ENCODE peak calls at places on chromosome 14, in seven cellular contexts. One of them, this sample, is unnamed.

GRCh38 chr14:52949711-52950409 is 990 bp downstream of the FERMT2 start:
- DNase-seq in IMR-90: peak; percentile 46
- DNase-seq in colonic mucosa: no peak
- DNase-seq in neural progenitor cell: peak; percentile 22
- DNase-seq in right lobe of liver: no peak
- DNase-seq in small intestine: no peak
- DNase-seq in mesenchymal stem cell: peak; percentile 75
- DNase-seq in this sample: peak; percentile 49

GRCh38 chr14:52729925-52730707 is at the start of gene STYX:
- DNase-seq in IMR-90: peak; percentile 96
- DNase-seq in colonic mucosa: peak; percentile 99
- DNase-seq in neural progenitor cell: peak; percentile 100
- DNase-seq in right lobe of liver: peak; percentile 100
- DNase-seq in small intestine: peak; percentile 99
- DNase-seq in mesenchymal stem cell: peak; percentile 98
- DNase-seq in this sample: peak; percentile 99

GRCh38 chr14:105420976-105421674 is 1.5 kb downstream of the MTA1 start:
- DNase-seq in IMR-90: no peak
- DNase-seq in colonic mucosa: no peak
- DNase-seq in neural progenitor cell: no peak
- DNase-seq in right lobe of liver: no peak
- DNase-seq in small intestine: no peak
- DNase-seq in mesenchymal stem cell: no peak
- DNase-seq in this sample: no peak

GRCh38 chr14:61607570-61608244 is 87.6 kb upstream of the HIF1A start:
- DNase-seq in IMR-90: no peak
- DNase-seq in colonic mucosa: no peak
- DNase-seq in neural progenitor cell: peak; percentile 28
- DNase-seq in right lobe of liver: no peak
- DNase-seq in small intestine: no peak
- DNase-seq in mesenchymal stem cell: no peak
- DNase-seq in this sample: no peak

GRCh38 chr14:90900712-90901111 is 84.5 kb upstream of the TTC7B start:
- DNase-seq in IMR-90: peak; percentile 19
- DNase-seq in colonic mucosa: no peak
- DNase-seq in neural progenitor cell: no peak
- DNase-seq in right lobe of liver: no peak
- DNase-seq in small intestine: no peak
- DNase-seq in mesenchymal stem cell: no peak
- DNase-seq in this sample: no peak

GRCh38 chr14:37865719-37866549 is 270.5 kb downstream of the TTC6 start:
- DNase-seq in IMR-90: no peak
- DNase-seq in colonic mucosa: no peak
- DNase-seq in neural progenitor cell: no peak
- DNase-seq in right lobe of liver: no peak
- DNase-seq in small intestine: no peak
- DNase-seq in mesenchymal stem cell: peak; percentile 13
- DNase-seq in this sample: no peak

GRCh38 chr14:50262865-50263264 is 31.5 kb upstream of the SOS2 start:
- DNase-seq in IMR-90: no peak
- DNase-seq in colonic mucosa: no peak
- DNase-seq in neural progenitor cell: no peak
- DNase-seq in right lobe of liver: no peak
- DNase-seq in small intestine: no peak
- DNase-seq in mesenchymal stem cell: no peak
- DNase-seq in this sample: no peak

GRCh38 chr14:105581551-105582341 is 55.4 kb downstream of the TMEM121 start:
- DNase-seq in IMR-90: no peak
- DNase-seq in colonic mucosa: no peak
- DNase-seq in neural progenitor cell: no peak
- DNase-seq in right lobe of liver: peak; percentile 86
- DNase-seq in small intestine: no peak
- DNase-seq in mesenchymal stem cell: no peak
- DNase-seq in this sample: no peak

GRCh38 chr14:54711812-54712211 is 144.9 kb downstream of the SAMD4A start:
- DNase-seq in IMR-90: no peak
- DNase-seq in colonic mucosa: no peak
- DNase-seq in neural progenitor cell: no peak
- DNase-seq in right lobe of liver: no peak
- DNase-seq in small intestine: no peak
- DNase-seq in mesenchymal stem cell: no peak
- DNase-seq in this sample: no peak

GRCh38 chr14:85241022-85241880 is 288.7 kb upstream of the FLRT2 start:
- DNase-seq in IMR-90: no peak
- DNase-seq in colonic mucosa: no peak
- DNase-seq in neural progenitor cell: peak; percentile 24
- DNase-seq in right lobe of liver: no peak
- DNase-seq in small intestine: no peak
- DNase-seq in mesenchymal stem cell: no peak
- DNase-seq in this sample: no peak

GRCh38 chr14:104363891-104364760 is 215.4 kb upstream of the C14orf180 start:
- DNase-seq in IMR-90: no peak
- DNase-seq in colonic mucosa: no peak
- DNase-seq in neural progenitor cell: no peak
- DNase-seq in right lobe of liver: peak; percentile 40
- DNase-seq in small intestine: no peak
- DNase-seq in mesenchymal stem cell: no peak
- DNase-seq in this sample: no peak

DNA sequence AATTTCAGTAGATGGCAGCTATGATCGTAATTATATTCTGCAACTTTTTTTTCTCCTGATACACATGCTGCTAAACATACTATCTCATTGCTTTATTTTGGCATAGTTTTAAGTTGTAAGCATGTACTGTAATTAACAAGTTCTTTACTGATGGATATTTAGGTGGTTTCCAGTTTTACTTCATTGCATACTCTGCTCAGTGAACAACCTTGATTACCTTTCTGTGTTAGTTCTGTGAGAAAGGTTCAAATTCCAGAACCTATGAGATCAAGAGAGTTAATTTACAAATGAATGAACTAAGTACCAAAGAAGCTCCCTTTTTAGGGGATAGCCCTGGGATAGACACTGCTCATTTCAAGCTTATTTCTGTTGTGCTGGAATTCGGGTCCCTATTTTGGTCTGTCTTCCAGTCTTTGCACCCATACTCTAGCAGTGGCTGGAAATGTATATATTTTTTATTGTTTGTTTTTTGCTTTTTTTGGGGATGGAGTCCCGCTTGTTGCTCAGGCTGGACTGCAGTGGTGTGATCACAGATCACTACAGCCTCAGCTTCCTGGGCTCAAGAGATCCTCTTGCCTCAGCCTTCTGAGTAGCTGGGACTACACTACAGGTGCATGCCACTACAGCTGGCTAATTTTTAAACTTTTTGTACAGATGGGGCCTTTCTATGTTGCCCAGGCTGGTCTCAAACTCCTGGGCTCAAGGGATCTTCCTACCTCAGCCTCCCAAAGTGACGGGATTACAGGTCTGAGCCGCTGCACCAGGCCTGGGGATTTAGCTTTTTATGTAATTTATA is 10.6 kb downstream of the PAPOLA start:
- DNase-seq in IMR-90: no peak
- DNase-seq in colonic mucosa: no peak
- DNase-seq in neural progenitor cell: no peak
- DNase-seq in right lobe of liver: no peak
- DNase-seq in small intestine: peak; percentile 20
- DNase-seq in mesenchymal stem cell: no peak
- DNase-seq in this sample: no peak
- H3K4me3 ChIP-seq in IMR-90: no peak overlapping the region
- H3K4me3 ChIP-seq in colonic mucosa: no peak overlapping the region
- H3K4me3 ChIP-seq in neural progenitor cell: peak overlapping the region; percentile 7
- H3K4me3 ChIP-seq in right lobe of liver: no peak overlapping the region
- H3K4me3 ChIP-seq in small intestine: no peak overlapping the region
- H3K4me3 ChIP-seq in mesenchymal stem cell: no peak overlapping the region
- H3K4me3 ChIP-seq in this sample: no peak overlapping the region

DNA sequence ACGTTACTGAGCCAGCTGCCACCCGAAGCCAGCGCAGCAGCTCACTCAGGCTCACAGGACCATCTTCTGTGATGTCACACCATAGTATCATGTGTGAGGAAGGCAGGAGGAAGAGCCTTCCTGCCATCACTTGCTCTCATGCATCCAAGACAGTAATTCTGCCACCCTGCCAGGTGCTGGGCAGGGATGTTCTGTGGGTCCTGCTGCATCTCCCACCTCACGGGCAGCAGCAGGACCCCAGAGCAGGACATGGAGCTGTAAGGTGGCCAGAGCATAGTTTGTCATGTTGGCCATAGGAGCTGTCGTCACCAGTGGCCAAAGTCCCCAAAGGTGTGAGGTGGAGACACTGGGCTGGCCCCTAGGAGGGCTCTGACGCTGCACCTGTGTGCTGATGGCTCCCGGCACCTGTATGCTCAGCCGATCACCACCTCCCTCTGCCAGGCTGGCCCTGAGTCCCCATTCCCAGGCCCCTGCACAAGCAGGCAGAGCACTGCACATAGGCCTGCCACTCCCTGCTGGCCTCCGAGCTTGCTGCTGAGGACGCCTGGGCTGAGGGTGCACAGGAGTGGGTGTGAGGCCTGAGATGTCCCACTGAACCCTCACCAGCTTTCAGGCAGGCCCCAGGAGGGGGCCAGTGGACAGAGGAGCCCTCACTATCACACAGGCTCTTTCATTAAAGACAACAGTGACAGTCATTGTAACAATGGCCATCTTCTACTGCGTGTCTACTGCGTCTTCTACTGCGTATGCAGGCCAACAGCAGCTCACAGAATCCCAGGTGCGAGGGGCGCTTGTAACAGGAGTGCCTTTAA is 71.7 kb downstream of the PRIMA1 start:
- DNase-seq in IMR-90: no peak
- DNase-seq in colonic mucosa: peak; percentile 7
- DNase-seq in neural progenitor cell: no peak
- DNase-seq in right lobe of liver: no peak
- DNase-seq in small intestine: no peak
- DNase-seq in mesenchymal stem cell: no peak
- DNase-seq in this sample: no peak
- H3K4me1 ChIP-seq in IMR-90: no peaks in the 10 kb centered on the region
- H3K4me1 ChIP-seq in colonic mucosa: no peaks in the 10 kb centered on the region
- H3K4me1 ChIP-seq in neural progenitor cell: peaks cover 13% of the 10 kb centered on the region
- H3K4me1 ChIP-seq in right lobe of liver: no peaks in the 10 kb centered on the region
- H3K4me1 ChIP-seq in small intestine: no peaks in the 10 kb centered on the region
- H3K4me1 ChIP-seq in mesenchymal stem cell: no peaks in the 10 kb centered on the region
- H3K4me1 ChIP-seq in this sample: no peaks in the 10 kb centered on the region

GRCh38 chr14:73472182-73473114 is 14.1 kb upstream of the NUMB start:
- DNase-seq in IMR-90: peak; percentile 82
- DNase-seq in colonic mucosa: no peak
- DNase-seq in neural progenitor cell: peak; percentile 71
- DNase-seq in right lobe of liver: no peak
- DNase-seq in small intestine: peak; percentile 74
- DNase-seq in mesenchymal stem cell: peak; percentile 75
- DNase-seq in this sample: no peak

GRCh38 chr14:73476451-73476905 is 14.3 kb upstream of the RIOX1 start:
- DNase-seq in IMR-90: no peak
- DNase-seq in colonic mucosa: no peak
- DNase-seq in neural progenitor cell: no peak
- DNase-seq in right lobe of liver: no peak
- DNase-seq in small intestine: no peak
- DNase-seq in mesenchymal stem cell: no peak
- DNase-seq in this sample: no peak

GRCh38 chr14:73477618-73478266 is 13.0 kb upstream of the RIOX1 start:
- DNase-seq in IMR-90: peak; percentile 76
- DNase-seq in colonic mucosa: no peak
- DNase-seq in neural progenitor cell: no peak
- DNase-seq in right lobe of liver: no peak
- DNase-seq in small intestine: no peak
- DNase-seq in mesenchymal stem cell: no peak
- DNase-seq in this sample: no peak

GRCh38 chr14:73471582-73472181 is 13.3 kb upstream of the NUMB start:
- DNase-seq in IMR-90: no peak
- DNase-seq in colonic mucosa: no peak
- DNase-seq in neural progenitor cell: no peak
- DNase-seq in right lobe of liver: no peak
- DNase-seq in small intestine: no peak
- DNase-seq in mesenchymal stem cell: no peak
- DNase-seq in this sample: no peak

DNA sequence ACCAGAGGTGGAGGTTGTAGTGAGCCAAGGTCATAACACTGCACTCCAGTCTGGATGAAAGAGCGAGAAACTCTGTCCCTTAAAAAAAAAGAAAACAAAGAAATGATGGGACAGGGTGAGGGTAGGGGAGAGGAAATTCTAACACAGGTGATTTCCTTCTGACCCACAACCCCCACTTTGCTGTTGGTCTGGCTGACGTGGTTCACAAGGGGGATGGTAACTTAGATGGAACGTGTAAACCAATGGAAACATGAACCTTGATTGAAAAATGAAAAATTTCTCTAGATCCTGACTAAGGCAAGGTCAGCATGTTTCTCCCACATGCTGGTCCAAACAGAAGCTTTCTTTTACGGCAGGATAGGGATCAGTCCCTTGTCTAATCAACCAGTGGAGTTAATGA is 15.8 kb upstream of the RIOX1 start:
- DNase-seq in IMR-90: no peak
- DNase-seq in colonic mucosa: no peak
- DNase-seq in neural progenitor cell: no peak
- DNase-seq in right lobe of liver: no peak
- DNase-seq in small intestine: no peak
- DNase-seq in mesenchymal stem cell: no peak
- DNase-seq in this sample: no peak
- H3K4me3 ChIP-seq in IMR-90: no peak overlapping the region
- H3K4me3 ChIP-seq in colonic mucosa: no peak overlapping the region
- H3K4me3 ChIP-seq in neural progenitor cell: no peak overlapping the region
- H3K4me3 ChIP-seq in right lobe of liver: no peak overlapping the region
- H3K4me3 ChIP-seq in small intestine: no peak overlapping the region
- H3K4me3 ChIP-seq in mesenchymal stem cell: no peak overlapping the region
- H3K4me3 ChIP-seq in this sample: no peak overlapping the region

GRCh38 chr14:97318380-97318779 is 521.2 kb downstream of the VRK1 start:
- DNase-seq in IMR-90: no peak
- DNase-seq in colonic mucosa: no peak
- DNase-seq in neural progenitor cell: no peak
- DNase-seq in right lobe of liver: no peak
- DNase-seq in small intestine: no peak
- DNase-seq in mesenchymal stem cell: no peak
- DNase-seq in this sample: no peak

GRCh38 chr14:97312910-97313309 is 515.7 kb downstream of the VRK1 start:
- DNase-seq in IMR-90: no peak
- DNase-seq in colonic mucosa: no peak
- DNase-seq in neural progenitor cell: no peak
- DNase-seq in right lobe of liver: no peak
- DNase-seq in small intestine: no peak
- DNase-seq in mesenchymal stem cell: no peak
- DNase-seq in this sample: no peak

GRCh38 chr14:97311411-97311810 is 514.2 kb downstream of the VRK1 start:
- DNase-seq in IMR-90: no peak
- DNase-seq in colonic mucosa: no peak
- DNase-seq in neural progenitor cell: no peak
- DNase-seq in right lobe of liver: no peak
- DNase-seq in small intestine: no peak
- DNase-seq in mesenchymal stem cell: no peak
- DNase-seq in this sample: no peak

GRCh38 chr14:97319691-97320090 is 522.5 kb downstream of the VRK1 start:
- DNase-seq in IMR-90: no peak
- DNase-seq in colonic mucosa: no peak
- DNase-seq in neural progenitor cell: no peak
- DNase-seq in right lobe of liver: no peak
- DNase-seq in small intestine: no peak
- DNase-seq in mesenchymal stem cell: no peak
- DNase-seq in this sample: no peak

DNA sequence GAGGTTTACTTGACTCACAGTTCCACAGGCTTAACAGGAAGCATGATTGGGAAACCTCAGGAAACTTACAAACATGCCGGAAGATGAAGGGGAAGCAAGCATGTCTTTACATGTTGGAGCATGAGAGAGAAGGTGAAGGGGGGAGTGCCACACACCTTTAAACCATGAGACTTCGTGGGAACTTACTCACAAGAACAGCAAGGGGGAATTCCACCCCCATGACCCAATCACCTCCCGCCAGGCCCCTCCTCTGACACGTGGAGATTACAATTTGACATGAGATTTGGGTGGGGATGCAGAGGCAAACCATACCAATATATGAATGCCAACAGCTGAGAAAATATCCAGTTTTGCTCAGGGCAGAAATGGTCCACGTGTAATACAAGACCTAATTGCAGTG is 518.6 kb downstream of the VRK1 start:
- DNase-seq in IMR-90: no peak
- DNase-seq in colonic mucosa: no peak
- DNase-seq in neural progenitor cell: no peak
- DNase-seq in right lobe of liver: no peak
- DNase-seq in small intestine: no peak
- DNase-seq in mesenchymal stem cell: no peak
- DNase-seq in this sample: no peak
- H3K4me1 ChIP-seq in IMR-90: no peaks in the 10 kb centered on the region
- H3K4me1 ChIP-seq in colonic mucosa: no peaks in the 10 kb centered on the region
- H3K4me1 ChIP-seq in neural progenitor cell: no peaks in the 10 kb centered on the region
- H3K4me1 ChIP-seq in right lobe of liver: no peaks in the 10 kb centered on the region
- H3K4me1 ChIP-seq in small intestine: no peaks in the 10 kb centered on the region
- H3K4me1 ChIP-seq in mesenchymal stem cell: no peaks in the 10 kb centered on the region
- H3K4me1 ChIP-seq in this sample: no peaks in the 10 kb centered on the region